ENCODE peak calls at places on chromosomes 2 and 18, in seven cellular contexts. One of them, this sample, is unnamed.

GRCh38 chr2:46615555-46616487 is 136.5 kb downstream of the TMEM247 start:
- DNase-seq in glutamatergic neuron: no peak
- DNase-seq in dorsolateral prefrontal cortex: no peak
- DNase-seq in GM10248: peak
- DNase-seq in H9: no peak
- DNase-seq in right lobe of liver: no peak
- DNase-seq in fibroblast of lung: peak
- DNase-seq in this sample: peak

GRCh38 chr2:233464056-233464455 is 102.5 kb downstream of the USP40 start:
- DNase-seq in dorsolateral prefrontal cortex: no peak
- DNase-seq in glutamatergic neuron: peak
- DNase-seq in fibroblast of lung: no peak
- DNase-seq in H9: no peak
- DNase-seq in GM10248: no peak
- DNase-seq in right lobe of liver: no peak
- DNase-seq in this sample: no peak

GRCh38 chr2:136384541-136385303 is 266.8 kb upstream of the CXCR4 start:
- DNase-seq in fibroblast of lung: peak
- DNase-seq in dorsolateral prefrontal cortex: no peak
- DNase-seq in right lobe of liver: no peak
- DNase-seq in glutamatergic neuron: peak
- DNase-seq in GM10248: peak
- DNase-seq in H9: peak
- DNase-seq in this sample: peak

GRCh38 chr2:225993430-225993829 is 593.9 kb downstream of the NYAP2 start:
- DNase-seq in fibroblast of lung: peak
- DNase-seq in right lobe of liver: no peak
- DNase-seq in glutamatergic neuron: no peak
- DNase-seq in H9: no peak
- DNase-seq in dorsolateral prefrontal cortex: no peak
- DNase-seq in GM10248: no peak
- DNase-seq in this sample: no peak

GRCh38 chr2:237227190-237227988 is 141.7 kb downstream of the COPS8 start:
- DNase-seq in glutamatergic neuron: no peak
- DNase-seq in right lobe of liver: no peak
- DNase-seq in fibroblast of lung: peak
- DNase-seq in H9: no peak
- DNase-seq in GM10248: no peak
- DNase-seq in dorsolateral prefrontal cortex: no peak
- DNase-seq in this sample: no peak

GRCh38 chr2:119629323-119629825 is 49.6 kb upstream of the TMEM177 start:
- DNase-seq in right lobe of liver: no peak
- DNase-seq in H9: no peak
- DNase-seq in fibroblast of lung: no peak
- DNase-seq in dorsolateral prefrontal cortex: no peak
- DNase-seq in GM10248: no peak
- DNase-seq in glutamatergic neuron: no peak
- DNase-seq in this sample: no peak

GRCh38 chr2:88843651-88844050 is 152.2 kb downstream of the RPIA start:
- DNase-seq in right lobe of liver: no peak
- DNase-seq in H9: no peak
- DNase-seq in fibroblast of lung: no peak
- DNase-seq in GM10248: no peak
- DNase-seq in dorsolateral prefrontal cortex: no peak
- DNase-seq in glutamatergic neuron: no peak
- DNase-seq in this sample: no peak

GRCh38 chr2:139080244-139080643 is 300.1 kb upstream of the NXPH2 start:
- DNase-seq in GM10248: no peak
- DNase-seq in H9: no peak
- DNase-seq in glutamatergic neuron: no peak
- DNase-seq in right lobe of liver: no peak
- DNase-seq in dorsolateral prefrontal cortex: no peak
- DNase-seq in fibroblast of lung: peak
- DNase-seq in this sample: no peak

GRCh38 chr18:44731866-44732555 is 51.3 kb downstream of the SETBP1 start:
- DNase-seq in GM10248: peak
- DNase-seq in H9: no peak
- DNase-seq in dorsolateral prefrontal cortex: no peak
- DNase-seq in fibroblast of lung: peak
- DNase-seq in glutamatergic neuron: no peak
- DNase-seq in right lobe of liver: no peak
- DNase-seq in this sample: no peak

GRCh38 chr2:95023222-95023597 is 2.3 kb upstream of the MAL start:
- DNase-seq in GM10248: peak
- DNase-seq in right lobe of liver: no peak
- DNase-seq in dorsolateral prefrontal cortex: no peak
- DNase-seq in glutamatergic neuron: no peak
- DNase-seq in fibroblast of lung: no peak
- DNase-seq in H9: no peak
- DNase-seq in this sample: peak

GRCh38 chr18:28175930-28176673 is 828 bp downstream of the CDH2 start:
- DNase-seq in glutamatergic neuron: peak
- DNase-seq in dorsolateral prefrontal cortex: no peak
- DNase-seq in right lobe of liver: no peak
- DNase-seq in fibroblast of lung: peak
- DNase-seq in GM10248: peak
- DNase-seq in H9: peak
- DNase-seq in this sample: peak

GRCh38 chr2:68605939-68606338 is 37.4 kb upstream of the PROKR1 start:
- DNase-seq in glutamatergic neuron: no peak
- DNase-seq in dorsolateral prefrontal cortex: no peak
- DNase-seq in right lobe of liver: no peak
- DNase-seq in fibroblast of lung: no peak
- DNase-seq in H9: no peak
- DNase-seq in GM10248: no peak
- DNase-seq in this sample: no peak

GRCh38 chr18:51953521-51953920 is 386.5 kb upstream of the DCC start:
- DNase-seq in H9: no peak
- DNase-seq in dorsolateral prefrontal cortex: no peak
- DNase-seq in GM10248: peak
- DNase-seq in right lobe of liver: no peak
- DNase-seq in glutamatergic neuron: no peak
- DNase-seq in fibroblast of lung: no peak
- DNase-seq in this sample: peak

GRCh38 chr2:47038656-47039501 is 116.2 kb downstream of the STPG4 start:
- DNase-seq in H9: no peak
- DNase-seq in glutamatergic neuron: no peak
- DNase-seq in GM10248: no peak
- DNase-seq in fibroblast of lung: peak
- DNase-seq in right lobe of liver: no peak
- DNase-seq in dorsolateral prefrontal cortex: no peak
- DNase-seq in this sample: no peak

GRCh38 chr2:176553685-176554106 is 284.5 kb downstream of the MTX2 start:
- DNase-seq in GM10248: no peak
- DNase-seq in fibroblast of lung: peak
- DNase-seq in right lobe of liver: peak
- DNase-seq in dorsolateral prefrontal cortex: peak
- DNase-seq in H9: peak
- DNase-seq in glutamatergic neuron: peak
- DNase-seq in this sample: no peak

GRCh38 chr2:100422320-100422719 is 4.9 kb upstream of the CHST10 start:
- DNase-seq in fibroblast of lung: peak
- DNase-seq in right lobe of liver: no peak
- DNase-seq in GM10248: no peak
- DNase-seq in H9: peak
- DNase-seq in glutamatergic neuron: peak
- DNase-seq in dorsolateral prefrontal cortex: no peak
- DNase-seq in this sample: no peak

GRCh38 chr2:6929196-6929874 is 12.1 kb downstream of the RNF144A start:
- DNase-seq in H9: no peak
- DNase-seq in fibroblast of lung: peak
- DNase-seq in GM10248: no peak
- DNase-seq in dorsolateral prefrontal cortex: no peak
- DNase-seq in right lobe of liver: no peak
- DNase-seq in glutamatergic neuron: no peak
- DNase-seq in this sample: no peak

GRCh38 chr2:172957734-172958133 is 117.9 kb upstream of the MAP3K20 start:
- DNase-seq in GM10248: no peak
- DNase-seq in glutamatergic neuron: no peak
- DNase-seq in H9: no peak
- DNase-seq in fibroblast of lung: no peak
- DNase-seq in right lobe of liver: no peak
- DNase-seq in dorsolateral prefrontal cortex: no peak
- DNase-seq in this sample: no peak

GRCh38 chr18:71287268-71287667 is 998.4 kb downstream of the SOCS6 start:
- DNase-seq in H9: no peak
- DNase-seq in GM10248: no peak
- DNase-seq in right lobe of liver: no peak
- DNase-seq in glutamatergic neuron: no peak
- DNase-seq in fibroblast of lung: no peak
- DNase-seq in dorsolateral prefrontal cortex: no peak
- DNase-seq in this sample: no peak

GRCh38 chr18:68519341-68519740 is 195.6 kb downstream of the TMX3 start:
- DNase-seq in dorsolateral prefrontal cortex: no peak
- DNase-seq in fibroblast of lung: peak
- DNase-seq in glutamatergic neuron: no peak
- DNase-seq in right lobe of liver: no peak
- DNase-seq in H9: no peak
- DNase-seq in GM10248: no peak
- DNase-seq in this sample: no peak

GRCh38 chr18:68440433-68440832 is 274.5 kb downstream of the TMX3 start:
- DNase-seq in right lobe of liver: no peak
- DNase-seq in dorsolateral prefrontal cortex: no peak
- DNase-seq in H9: no peak
- DNase-seq in glutamatergic neuron: no peak
- DNase-seq in fibroblast of lung: no peak
- DNase-seq in GM10248: no peak
- DNase-seq in this sample: no peak

GRCh38 chr2:177733-178132 is 86.1 kb downstream of the SH3YL1 start:
- DNase-seq in dorsolateral prefrontal cortex: no peak
- DNase-seq in glutamatergic neuron: no peak
- DNase-seq in H9: no peak
- DNase-seq in GM10248: no peak
- DNase-seq in fibroblast of lung: no peak
- DNase-seq in right lobe of liver: no peak
- DNase-seq in this sample: no peak

GRCh38 chr2:111715987-111716900 is 167.7 kb downstream of the ANAPC1 start:
- DNase-seq in dorsolateral prefrontal cortex: no peak
- DNase-seq in fibroblast of lung: peak
- DNase-seq in GM10248: no peak
- DNase-seq in H9: no peak
- DNase-seq in glutamatergic neuron: no peak
- DNase-seq in right lobe of liver: peak
- DNase-seq in this sample: no peak

GRCh38 chr2:74003494-74004211 is 18.9 kb downstream of the TET3 start:
- DNase-seq in H9: peak
- DNase-seq in right lobe of liver: no peak
- DNase-seq in fibroblast of lung: peak
- DNase-seq in dorsolateral prefrontal cortex: no peak
- DNase-seq in glutamatergic neuron: no peak
- DNase-seq in GM10248: no peak
- DNase-seq in this sample: no peak
- TF ChIP-seq CTCF in H9: no peak
- TF ChIP-seq CTCF in right lobe of liver: no peak
- TF ChIP-seq CTCF in fibroblast of lung: peak
- TF ChIP-seq CTCF in dorsolateral prefrontal cortex: no peak
- TF ChIP-seq CTCF in glutamatergic neuron: no peak
- TF ChIP-seq CTCF in GM10248: no peak
- TF ChIP-seq CTCF in this sample: no peak

DNA sequence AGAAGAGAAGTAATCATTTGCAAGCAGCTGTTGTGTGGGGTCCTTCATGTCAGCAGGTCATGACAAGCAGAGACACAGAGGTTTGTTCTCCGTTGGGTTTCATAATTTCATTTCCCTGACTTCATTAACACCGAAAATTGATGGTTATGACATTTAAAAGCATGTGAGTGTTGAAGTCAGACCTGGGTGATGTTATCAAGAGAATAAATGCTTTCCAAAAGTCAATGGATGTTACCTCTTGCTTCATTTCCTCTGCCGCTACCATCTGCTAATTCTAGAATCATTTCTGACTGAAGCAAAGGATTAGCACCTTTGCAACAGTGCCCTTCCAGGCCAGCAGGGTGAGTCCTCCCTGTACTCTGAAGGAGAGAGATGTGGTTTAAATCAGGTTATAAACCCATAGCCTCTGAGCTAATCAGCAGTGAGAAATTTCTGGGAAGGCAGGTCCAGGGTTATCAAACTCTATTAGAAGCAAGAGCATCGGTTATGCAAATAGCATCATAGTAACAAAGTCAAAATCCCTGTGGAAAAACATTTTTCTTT is 446.2 kb downstream of the PIK3C3 start:
- DNase-seq in H9: no peak
- DNase-seq in dorsolateral prefrontal cortex: no peak
- DNase-seq in glutamatergic neuron: no peak
- DNase-seq in fibroblast of lung: no peak
- DNase-seq in GM10248: no peak
- DNase-seq in right lobe of liver: no peak
- DNase-seq in this sample: no peak
- TF ChIP-seq CTCF in H9: peak
- TF ChIP-seq CTCF in dorsolateral prefrontal cortex: no peak
- TF ChIP-seq CTCF in glutamatergic neuron: no peak
- TF ChIP-seq CTCF in fibroblast of lung: no peak
- TF ChIP-seq CTCF in GM10248: no peak
- TF ChIP-seq CTCF in right lobe of liver: no peak
- TF ChIP-seq CTCF in this sample: no peak

GRCh38 chr2:165839610-165840009 is 45.6 kb upstream of the GALNT3 start:
- DNase-seq in H9: no peak
- DNase-seq in fibroblast of lung: peak
- DNase-seq in right lobe of liver: no peak
- DNase-seq in GM10248: no peak
- DNase-seq in dorsolateral prefrontal cortex: no peak
- DNase-seq in glutamatergic neuron: no peak
- DNase-seq in this sample: no peak
- TF ChIP-seq CTCF in H9: no peak
- TF ChIP-seq CTCF in fibroblast of lung: no peak
- TF ChIP-seq CTCF in right lobe of liver: no peak
- TF ChIP-seq CTCF in GM10248: no peak
- TF ChIP-seq CTCF in dorsolateral prefrontal cortex: no peak
- TF ChIP-seq CTCF in glutamatergic neuron: no peak
- TF ChIP-seq CTCF in this sample: no peak

GRCh38 chr18:37019157-37019571 is 190.2 kb downstream of the KIAA1328 start:
- DNase-seq in fibroblast of lung: peak
- DNase-seq in right lobe of liver: no peak
- DNase-seq in dorsolateral prefrontal cortex: no peak
- DNase-seq in H9: peak
- DNase-seq in GM10248: no peak
- DNase-seq in glutamatergic neuron: no peak
- DNase-seq in this sample: no peak
- TF ChIP-seq CTCF in fibroblast of lung: peak
- TF ChIP-seq CTCF in right lobe of liver: peak
- TF ChIP-seq CTCF in dorsolateral prefrontal cortex: no peak
- TF ChIP-seq CTCF in H9: peak
- TF ChIP-seq CTCF in GM10248: no peak
- TF ChIP-seq CTCF in glutamatergic neuron: no peak
- TF ChIP-seq CTCF in this sample: no peak